ENCODE peak calls at places on chromosome 10, in ten cellular contexts. Z is aorta; O is H1; X is prostate gland; V is OCI-LY7; C is left ventricle myocardium inferior; L is mammary epithelial cell; H is CD8-positive, alpha-beta T cell; D is sigmoid colon; P is hepatocyte. F is an unnamed sample. For H3K36me3, the result is how much of the 10 kb centered on the place peaks cover.

GRCh38 chr10:128059266-128059850 is 66.9 kb downstream of the MKI67 start:
- DNase-seq in Z (peak), O (no peak), X (no peak), V (no peak), C (no peak), L (no peak), H (peak), D (no peak), P (no peak), F (no peak)

GRCh38 chr10:75137533-75138438 is 26.3 kb downstream of the SAMD8 start:
- DNase-seq in Z (no peak), O (no peak), X (no peak), V (no peak), C (no peak), L (peak), H (no peak), D (no peak), P (peak), F (no peak)

GRCh38 chr10:88256013-88256680 is 327.0 kb downstream of the RNLS start:
- DNase-seq in Z (no peak), O (no peak), X (no peak), V (no peak), C (peak), L (no peak), H (no peak), D (peak), P (no peak), F (no peak)

GRCh38 chr10:123359539-123359938 is 205.3 kb downstream of the BUB3 start:
- DNase-seq in Z (no peak), O (no peak), X (no peak), V (peak), C (no peak), L (no peak), H (no peak), D (no peak), P (no peak), F (no peak)

GRCh38 chr10:71222541-71223364 is 10.4 kb downstream of the UNC5B start:
- DNase-seq in Z (peak), O (no peak), X (no peak), V (peak), C (no peak), L (peak), H (no peak), D (peak), P (no peak), F (no peak)

GRCh38 chr10:114869500-114869899 is 47.9 kb downstream of the FHIP2A start:
- DNase-seq in Z (no peak), O (no peak), X (no peak), V (no peak), C (no peak), L (peak), H (no peak), D (no peak), P (no peak), F (no peak)

GRCh38 chr10:123380491-123381085 is 226.4 kb downstream of the BUB3 start:
- DNase-seq in Z (no peak), O (no peak), X (no peak), V (no peak), C (no peak), L (peak), H (no peak), D (no peak), P (peak), F (no peak)

GRCh38 chr10:34768261-34768971 is 46.7 kb downstream of the PARD3 start:
- DNase-seq in Z (peak), O (no peak), X (peak), V (no peak), C (peak), L (peak), H (no peak), D (peak), P (no peak), F (no peak)

GRCh38 chr10:104117839-104118323 is 4.1 kb upstream of the SFR1 start:
- DNase-seq in Z (no peak), O (no peak), X (no peak), V (no peak), C (no peak), L (peak), H (no peak), D (no peak), P (peak), F (no peak)

GRCh38 chr10:60917331-60918280 is 26.4 kb downstream of the RHOBTB1 start:
- DNase-seq in Z (no peak), O (no peak), X (no peak), V (no peak), C (no peak), L (peak), H (no peak), D (no peak), P (no peak), F (no peak)

GRCh38 chr10:14240253-14241189 is 90.2 kb downstream of the FRMD4A start:
- DNase-seq in Z (no peak), O (peak), X (no peak), V (no peak), C (no peak), L (no peak), H (no peak), D (no peak), P (no peak), F (peak)

GRCh38 chr10:89074120-89074519 is 83.5 kb downstream of the FAS start:
- DNase-seq in Z (no peak), O (no peak), X (no peak), V (no peak), C (peak), L (no peak), H (no peak), D (peak), P (no peak), F (no peak)

GRCh38 chr10:74081192-74081803 is 69.3 kb downstream of the AP3M1 start:
- DNase-seq in Z (no peak), O (no peak), X (peak), V (peak), C (no peak), L (peak), H (peak), D (peak), P (peak), F (peak)

GRCh38 chr10:16521311-16522016 is at the start of gene C1QL3:
- DNase-seq in Z (no peak), O (peak), X (no peak), V (no peak), C (no peak), L (peak), H (no peak), D (no peak), P (peak), F (no peak)

GRCh38 chr10:97097154-97097490 is 88.6 kb downstream of the SLIT1 start:
- DNase-seq in Z (no peak), O (no peak), X (no peak), V (no peak), C (no peak), L (no peak), H (no peak), D (no peak), P (no peak), F (no peak)

GRCh38 chr10:71437537-71438058 is 40.9 kb downstream of the CDH23 start:
- DNase-seq in Z (no peak), O (no peak), X (no peak), V (no peak), C (no peak), L (no peak), H (no peak), D (no peak), P (no peak), F (no peak)

GRCh38 chr10:86113983-86114382 is 252.6 kb downstream of the GRID1 start:
- DNase-seq in Z (no peak), O (no peak), X (no peak), V (no peak), C (no peak), L (no peak), H (no peak), D (no peak), P (no peak), F (no peak)
- H3K27ac ChIP-seq in Z (no peak), O (no peak), X (no peak), V (no peak), C (no peak), L (no peak), H (no peak), D (no peak), P (no peak), F (no peak)

GRCh38 chr10:80174641-80175395 is 30.5 kb downstream of the ANXA11 start:
- DNase-seq in Z (peak), O (no peak), X (no peak), V (no peak), C (no peak), L (no peak), H (no peak), D (no peak), P (no peak), F (no peak)
- H3K36me3 ChIP-seq in Z (under half), O (under half), X (under half), V (under half), C (under half), L (under half), H (under half), D (under half), P (under half), F (under half)

DNA sequence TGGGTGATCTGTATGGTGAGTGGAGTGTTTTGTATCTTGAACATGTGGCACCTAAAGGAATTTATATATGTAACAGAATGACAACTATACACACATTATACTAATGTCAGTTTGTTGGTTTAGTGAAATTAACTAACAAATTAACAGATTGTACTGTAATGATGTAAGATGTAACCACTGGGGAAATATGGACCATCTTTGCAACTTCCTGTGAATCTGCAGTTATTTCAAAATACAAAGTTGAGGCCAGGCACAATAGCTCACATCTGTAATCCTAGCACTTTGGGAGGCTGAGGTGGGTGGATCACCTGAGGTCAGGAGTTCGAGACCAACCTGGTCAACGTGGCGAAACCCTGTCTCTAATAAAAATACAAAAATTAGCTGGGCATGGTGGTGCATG is 13.5 kb downstream of the WDR37 start:
- DNase-seq in Z (no peak), O (no peak), X (no peak), V (no peak), C (no peak), L (no peak), H (no peak), D (no peak), P (no peak), F (no peak)
- H3K4me3 ChIP-seq in Z (no peak), O (no peak), X (no peak), V (no peak), C (no peak), L (no peak), H (no peak), D (no peak), P (no peak), F (no peak)

GRCh38 chr10:132632851-132633684 is 95.5 kb downstream of the INPP5A start:
- DNase-seq in Z (peak), O (no peak), X (no peak), V (no peak), C (peak), L (no peak), H (no peak), D (peak), P (no peak), F (no peak)
- H3K27ac ChIP-seq in Z (peak), O (no peak), X (peak), V (no peak), C (peak), L (no peak), H (no peak), D (peak), P (no peak), F (no peak)

DNA sequence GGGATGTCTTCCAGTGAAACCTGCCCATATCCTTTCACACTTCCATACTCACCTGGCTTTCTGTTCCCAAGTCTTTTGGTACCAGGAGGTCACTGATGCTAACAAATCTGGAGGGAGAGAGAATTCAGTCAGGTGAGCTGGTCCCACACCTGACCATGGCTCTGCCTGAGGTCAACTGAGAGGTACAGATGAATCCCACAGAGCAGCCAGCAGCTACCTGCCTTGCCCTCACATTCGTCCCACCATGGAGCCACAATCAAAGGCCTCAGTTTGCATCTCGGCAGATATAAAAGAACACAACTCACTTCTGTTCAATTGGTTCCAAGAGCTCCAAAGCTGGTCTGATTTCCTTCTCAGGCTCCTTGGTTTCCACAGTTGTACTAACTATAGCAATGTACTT is 47.0 kb downstream of the GDI2 start:
- DNase-seq in Z (no peak), O (no peak), X (no peak), V (no peak), C (no peak), L (no peak), H (no peak), D (no peak), P (no peak), F (no peak)
- H3K36me3 ChIP-seq in Z (under half), O (half or more), X (under half), V (half or more), C (half or more), L (half or more), H (under half), D (half or more), P (under half), F (under half)

GRCh38 chr10:10803273-10803672 is 214.4 kb upstream of the CELF2 start:
- DNase-seq in Z (no peak), O (no peak), X (no peak), V (no peak), C (peak), L (no peak), H (no peak), D (no peak), P (no peak), F (no peak)
- H3K4me3 ChIP-seq in Z (no peak), O (no peak), X (no peak), V (no peak), C (no peak), L (no peak), H (no peak), D (no peak), P (no peak), F (no peak)

GRCh38 chr10:116597543-116597942 is 6.8 kb downstream of the PNLIPRP1 start:
- DNase-seq in Z (no peak), O (no peak), X (no peak), V (no peak), C (no peak), L (no peak), H (no peak), D (no peak), P (no peak), F (no peak)

GRCh38 chr10:116593139-116593740 is 2.5 kb downstream of the PNLIPRP1 start:
- DNase-seq in Z (no peak), O (no peak), X (no peak), V (no peak), C (no peak), L (no peak), H (no peak), D (no peak), P (no peak), F (no peak)

GRCh38 chr10:116598326-116598725 is 7.6 kb downstream of the PNLIPRP1 start:
- DNase-seq in Z (no peak), O (no peak), X (no peak), V (no peak), C (no peak), L (no peak), H (no peak), D (no peak), P (peak), F (no peak)

GRCh38 chr10:116594525-116595035 is 3.8 kb downstream of the PNLIPRP1 start:
- DNase-seq in Z (no peak), O (no peak), X (no peak), V (no peak), C (no peak), L (no peak), H (no peak), D (no peak), P (no peak), F (no peak)

GRCh38 chr10:116596062-116596461 is 5.3 kb downstream of the PNLIPRP1 start:
- DNase-seq in Z (no peak), O (no peak), X (no peak), V (no peak), C (no peak), L (no peak), H (no peak), D (no peak), P (no peak), F (no peak)
- H3K27ac ChIP-seq in Z (no peak), O (no peak), X (no peak), V (no peak), C (no peak), L (no peak), H (no peak), D (no peak), P (no peak), F (no peak)

GRCh38 chr10:1102836-1103235 is 46.7 kb downstream of the WDR37 start:
- DNase-seq in Z (no peak), O (no peak), X (no peak), V (no peak), C (no peak), L (no peak), H (no peak), D (no peak), P (no peak), F (no peak)

GRCh38 chr10:1101946-1102345 is 45.8 kb downstream of the WDR37 start:
- DNase-seq in Z (peak), O (no peak), X (no peak), V (no peak), C (no peak), L (no peak), H (no peak), D (no peak), P (no peak), F (no peak)

GRCh38 chr10:1102392-1102791 is 46.2 kb downstream of the WDR37 start:
- DNase-seq in Z (peak), O (no peak), X (no peak), V (no peak), C (no peak), L (no peak), H (no peak), D (no peak), P (no peak), F (no peak)

GRCh38 chr10:1100143-1100542 is 44.0 kb downstream of the WDR37 start:
- DNase-seq in Z (no peak), O (no peak), X (no peak), V (no peak), C (no peak), L (no peak), H (no peak), D (no peak), P (no peak), F (no peak)

DNA sequence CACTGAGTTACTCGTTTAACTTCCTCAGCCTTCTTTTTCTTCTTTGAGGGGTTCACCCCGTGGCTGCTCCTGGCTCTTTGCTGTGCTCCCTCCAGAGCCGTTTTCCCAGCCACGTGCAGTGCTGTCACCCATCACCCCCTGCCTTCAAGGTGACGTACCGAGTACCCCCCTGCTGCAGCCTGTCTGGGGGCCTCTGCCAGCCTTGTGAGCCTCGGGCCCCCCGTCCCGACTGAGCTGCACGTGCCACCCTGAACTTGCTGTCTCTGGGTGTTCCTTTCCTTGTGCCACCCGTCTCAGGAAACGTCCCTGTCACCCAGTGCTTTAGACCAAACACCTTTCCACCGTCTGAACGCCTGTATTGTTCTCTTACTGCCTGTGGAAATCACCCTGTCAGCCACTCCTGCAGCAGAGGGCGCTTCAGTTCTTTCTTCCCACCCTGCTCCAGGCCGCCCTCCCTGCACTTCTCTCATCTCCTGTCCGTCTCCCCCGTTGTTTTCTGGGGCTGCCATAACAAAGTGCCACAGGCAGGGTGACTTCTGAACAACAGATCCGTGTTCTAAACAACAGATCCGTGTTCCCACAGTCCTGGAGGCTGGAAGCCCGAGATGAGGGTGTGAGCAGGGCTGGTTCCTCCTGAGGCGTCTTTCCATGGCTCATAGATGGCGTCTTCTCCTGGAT is 44.6 kb downstream of the WDR37 start:
- DNase-seq in Z (no peak), O (peak), X (no peak), V (no peak), C (no peak), L (no peak), H (no peak), D (no peak), P (no peak), F (no peak)
- H3K36me3 ChIP-seq in Z (under half), O (under half), X (under half), V (half or more), C (half or more), L (under half), H (under half), D (half or more), P (under half), F (under half)

DNA sequence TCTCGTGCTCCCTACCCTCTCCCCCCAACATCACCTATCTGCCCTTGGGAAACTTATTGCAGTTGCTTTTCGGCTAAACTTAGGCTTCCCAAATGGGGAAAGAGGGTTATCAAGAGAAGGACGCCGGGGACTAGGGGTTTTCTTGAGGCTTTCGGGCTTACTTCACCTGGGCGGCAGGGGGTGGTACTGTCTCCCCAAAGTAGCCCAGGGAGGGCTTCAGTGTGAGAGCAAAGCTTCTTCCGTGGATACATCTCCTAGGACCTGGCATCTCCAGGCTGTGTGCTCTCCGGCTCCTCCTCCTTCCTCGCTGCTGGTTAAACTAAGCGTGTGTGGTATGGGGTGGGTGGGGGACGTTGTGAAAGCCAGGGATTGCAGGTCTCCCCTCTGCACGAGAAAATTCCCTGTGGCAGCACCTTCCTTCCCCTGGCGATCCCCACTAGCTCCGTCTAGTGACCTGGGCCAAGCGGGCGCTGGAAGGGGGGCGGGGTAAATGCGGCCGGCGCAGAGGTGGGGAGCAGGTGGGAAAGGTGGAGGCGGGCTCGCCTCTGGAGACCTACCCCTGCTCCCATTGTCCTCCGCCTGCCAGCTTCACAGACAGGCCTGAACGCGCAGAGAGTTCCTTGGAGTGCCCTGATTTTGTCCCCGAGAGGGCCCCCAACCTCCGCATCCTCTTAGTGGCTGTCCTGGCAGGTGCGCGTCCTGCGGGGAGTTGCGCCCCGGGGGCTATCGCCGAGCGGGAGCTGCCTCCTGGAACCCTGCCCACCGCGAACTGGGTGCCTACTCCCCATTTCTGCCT is 1.2 kb downstream of the PLXDC2 start:
- DNase-seq in Z (peak), O (no peak), X (peak), V (no peak), C (no peak), L (peak), H (no peak), D (peak), P (peak), F (no peak)
- H3K4me3 ChIP-seq in Z (peak), O (peak), X (peak), V (no peak), C (peak), L (peak), H (no peak), D (peak), P (peak), F (peak)